ENCODE peak calls at places on chromosomes 13 and 19, in ten cellular contexts. N, X, C, Y, K, E, L, M, O and T are unnamed samples.

GRCh38 chr13:71831716-71832115 is 35.3 kb downstream of the DACH1 start:
- DNase-seq in C (no peak), N (no peak), O (no peak), E (peak; percentile 69), K (no peak), M (no peak), L (no peak), X (no peak), Y (no peak), T (no peak)

GRCh38 chr19:39110263-39110967 is 15.2 kb upstream of the PAK4 start:
- DNase-seq in N (peak; percentile 73), C (peak; percentile 65), K (no peak), M (peak; percentile 76), O (no peak), Y (peak; percentile 39), X (no peak), E (peak; percentile 74), L (peak; percentile 60), T (peak; percentile 47)

GRCh38 chr13:90868321-90868920 is 479.1 kb upstream of the MIR17HG start:
- DNase-seq in O (no peak), E (peak; percentile 31), X (no peak), L (no peak), Y (no peak), C (no peak), M (peak; percentile 28), N (peak; percentile 27), K (no peak), T (no peak)

GRCh38 chr13:94254737-94255136 is 224.7 kb downstream of the DCT start:
- DNase-seq in N (no peak), L (no peak), Y (no peak), C (no peak), E (no peak), M (no peak), X (no peak), K (no peak), O (no peak), T (no peak)

GRCh38 chr19:43784981-43785808 is 4.4 kb upstream of the KCNN4 start:
- DNase-seq in L (peak; percentile 70), E (peak; percentile 86), N (peak; percentile 73), K (no peak), Y (peak; percentile 52), X (no peak), M (peak; percentile 82), O (no peak), C (peak; percentile 71), T (peak; percentile 54)

GRCh38 chr13:107807306-107808073 is 407.8 kb downstream of the LIG4 start:
- DNase-seq in K (no peak), Y (no peak), N (no peak), M (no peak), E (no peak), O (no peak), X (no peak), L (no peak), C (no peak), T (no peak)

GRCh38 chr13:42720116-42720857 is 61.1 kb upstream of the FAM216B start:
- DNase-seq in Y (no peak), E (no peak), N (peak; percentile 26), K (peak; percentile 94), M (peak; percentile 86), O (no peak), X (peak; percentile 9), L (no peak), C (no peak), T (no peak)

GRCh38 chr13:35818577-35819165 is 312.5 kb downstream of the DCLK1 start:
- DNase-seq in L (no peak), E (peak; percentile 58), Y (no peak), K (no peak), O (no peak), N (no peak), M (peak; percentile 62), C (no peak), X (no peak), T (no peak)

DNA sequence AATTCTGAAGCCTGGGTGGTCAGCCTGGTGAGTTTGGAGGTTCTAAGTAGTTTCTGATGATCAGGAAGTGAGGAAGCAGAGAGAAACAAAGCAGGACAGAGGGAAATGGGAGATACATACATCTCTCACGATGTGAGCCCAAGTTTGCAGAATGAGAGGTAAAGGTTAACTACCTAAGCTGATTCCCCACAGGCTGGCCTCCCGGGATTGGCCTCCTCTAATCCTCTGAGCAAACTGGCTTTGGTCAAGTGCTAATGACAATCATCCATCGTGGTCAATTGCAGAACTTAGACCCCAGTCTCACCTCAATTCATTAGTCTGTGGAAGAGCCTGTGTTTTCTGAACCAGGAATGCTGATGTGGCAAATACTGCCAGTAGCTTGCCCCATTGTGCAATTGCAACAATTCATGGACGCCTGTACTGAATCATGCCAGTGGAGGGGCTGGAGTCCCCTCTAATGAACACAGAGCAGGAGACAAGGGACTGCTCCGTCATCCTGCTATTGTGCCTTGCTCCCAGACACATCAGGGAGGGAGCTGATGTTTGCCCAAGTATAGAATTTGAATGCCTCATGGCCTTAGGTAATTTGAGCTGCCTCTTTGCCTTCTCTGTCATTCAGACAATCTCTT is 1256.6 kb downstream of the EFNB2 start:
- DNase-seq in N (no peak), O (no peak), K (no peak), E (peak; percentile 73), M (peak; percentile 34), C (no peak), Y (no peak), X (no peak), L (no peak), T (no peak)
- H3K27ac ChIP-seq in N (no peak overlapping the region), O (no peak overlapping the region), K (no peak overlapping the region), E (no peak overlapping the region), M (peak overlapping the region; percentile 25), C (no peak overlapping the region), Y (no peak overlapping the region), X (no peak overlapping the region), L (no peak overlapping the region), T (no peak overlapping the region)

GRCh38 chr19:8151499-8152035 is 2.2 kb upstream of the FBN3 start:
- DNase-seq in C (no peak), Y (no peak), E (no peak), O (no peak), X (no peak), K (no peak), L (no peak), N (no peak), M (no peak), T (no peak)

GRCh38 chr19:8149261-8150094 is at the start of gene FBN3:
- DNase-seq in M (peak; percentile 58), O (no peak), N (no peak), E (peak; percentile 83), Y (no peak), K (no peak), L (no peak), X (no peak), C (no peak), T (no peak)

GRCh38 chr19:8148410-8149231 is 771 bp downstream of the FBN3 start:
- DNase-seq in Y (no peak), K (no peak), X (no peak), O (no peak), M (peak; percentile 77), E (peak; percentile 85), N (no peak), C (no peak), L (no peak), T (no peak)

GRCh38 chr19:8150998-8151397 is 1.6 kb upstream of the FBN3 start:
- DNase-seq in O (no peak), Y (no peak), C (no peak), E (no peak), M (no peak), N (no peak), K (no peak), L (no peak), X (no peak), T (no peak)

GRCh38 chr19:8150178-8150865 is 930 bp upstream of the FBN3 start:
- DNase-seq in Y (no peak), E (no peak), X (no peak), N (no peak), C (no peak), L (no peak), K (no peak), M (no peak), O (no peak), T (no peak)
- H3K27ac ChIP-seq in Y (no peak overlapping the region), E (no peak overlapping the region), X (no peak overlapping the region), N (no peak overlapping the region), C (no peak overlapping the region), L (no peak overlapping the region), K (no peak overlapping the region), M (peak overlapping the region; percentile 89), O (no peak overlapping the region), T (no peak overlapping the region)

GRCh38 chr13:50016421-50016820 is 1.2 kb downstream of the KCNRG start:
- DNase-seq in X (no peak), K (no peak), M (no peak), C (no peak), O (no peak), Y (no peak), E (no peak), L (no peak), N (no peak), T (no peak)

GRCh38 chr13:50015263-50015662 is at the start of gene KCNRG:
- DNase-seq in C (no peak), Y (no peak), E (no peak), K (no peak), O (no peak), X (no peak), M (no peak), N (no peak), L (no peak), T (no peak)

GRCh38 chr13:50015750-50016149 is 506 bp downstream of the KCNRG start:
- DNase-seq in X (no peak), O (no peak), Y (no peak), N (no peak), C (no peak), M (no peak), K (no peak), L (no peak), E (no peak), T (no peak)

GRCh38 chr13:50014404-50014803 is 840 bp upstream of the KCNRG start:
- DNase-seq in X (no peak), N (no peak), M (no peak), E (no peak), L (no peak), K (no peak), Y (no peak), C (no peak), O (no peak), T (no peak)

GRCh38 chr13:50017819-50018218 is 2.6 kb downstream of the KCNRG start:
- DNase-seq in N (no peak), K (no peak), Y (no peak), M (no peak), X (no peak), C (no peak), L (no peak), E (no peak), O (no peak), T (no peak)
- H3K27ac ChIP-seq in N (no peak overlapping the region), K (no peak overlapping the region), Y (peak overlapping the region; percentile 86), M (no peak overlapping the region), X (peak overlapping the region; percentile 14), C (peak overlapping the region; percentile 51), L (no peak overlapping the region), E (no peak overlapping the region), O (no peak overlapping the region), T (no peak overlapping the region)

DNA sequence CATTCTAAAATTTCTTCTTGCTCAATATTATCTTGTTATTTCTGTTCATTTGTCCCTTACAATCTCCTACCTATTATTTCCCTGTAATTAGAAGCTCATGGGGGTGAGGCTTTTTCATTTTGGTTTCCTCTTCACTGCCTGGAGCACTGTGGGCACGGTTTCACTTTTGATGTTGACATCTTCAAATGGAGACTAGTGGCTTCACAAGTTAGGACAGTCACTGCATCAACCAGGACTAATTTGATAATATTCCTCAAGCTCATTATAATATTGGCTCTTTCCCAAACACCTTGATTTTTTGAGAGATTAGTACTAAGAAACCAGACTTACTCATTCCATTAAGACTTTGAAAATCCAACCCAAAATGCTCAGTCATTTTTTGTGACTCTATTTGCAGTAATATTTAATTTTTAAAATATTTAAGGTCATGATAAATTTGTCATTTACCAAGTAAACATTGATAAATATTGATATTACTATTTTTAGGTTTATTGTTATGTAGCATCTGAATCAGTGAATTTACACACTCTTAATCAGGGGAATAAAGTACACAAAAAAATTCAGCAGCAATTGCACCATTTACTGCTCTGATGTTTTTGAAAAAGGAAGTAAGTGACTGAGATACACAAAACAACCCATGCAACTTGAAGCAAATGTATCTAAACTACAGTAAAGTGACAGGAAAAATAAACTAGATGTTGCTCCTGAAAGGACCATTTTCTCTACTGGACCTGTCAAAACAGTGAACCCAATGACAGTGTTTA is 28.8 kb upstream of the RCBTB2 start:
- DNase-seq in Y (no peak), N (no peak), C (no peak), X (no peak), E (no peak), L (no peak), M (no peak), O (no peak), K (no peak), T (no peak)
- H3K27ac ChIP-seq in Y (no peak overlapping the region), N (no peak overlapping the region), C (no peak overlapping the region), X (no peak overlapping the region), E (no peak overlapping the region), L (no peak overlapping the region), M (no peak overlapping the region), O (no peak overlapping the region), K (no peak overlapping the region), T (no peak overlapping the region)